ENCODE peak calls at places on chromosomes 4 and X, in seven cellular contexts. T is PC-3; Y is esophagus squamous epithelium; Q is iPS DF 6.9; S is fibroblast of lung; P is naive thymus-derived CD4-positive, alpha-beta T cell; L is CD4-positive, CD25-positive, alpha-beta regulatory T cell. X is an unnamed sample.

GRCh38 chrX:2928127-2928582 is 984 bp downstream of the ARSD start:
- DNase-seq in T (no peak), Y (peak; percentile 19), Q (no peak), S (peak; percentile 83), P (no peak), L (no peak), X (peak; percentile 72)

GRCh38 chr4:51884606-51885005 is 41.7 kb downstream of the DCUN1D4 start:
- DNase-seq in T (no peak), Y (no peak), Q (peak; percentile 7), S (no peak), P (no peak), L (no peak), X (no peak)

GRCh38 chr4:94507281-94507680 is 55.5 kb downstream of the PDLIM5 start:
- DNase-seq in T (no peak), Y (no peak), Q (no peak), S (peak; percentile 14), P (no peak), L (no peak), X (no peak)

GRCh38 chrX:17529349-17529748 is 154.3 kb downstream of the NHS start:
- DNase-seq in T (no peak), Y (no peak), Q (no peak), S (no peak), P (no peak), L (no peak), X (no peak)

GRCh38 chrX:118756111-118756510 is 28.7 kb downstream of the IL13RA1 start:
- DNase-seq in T (no peak), Y (no peak), Q (no peak), S (peak; percentile 24), P (no peak), L (no peak), X (no peak)

GRCh38 chrX:102985182-102985581 is 48.1 kb downstream of the RAB40AL start:
- DNase-seq in T (peak; percentile 61), Y (no peak), Q (no peak), S (no peak), P (no peak), L (no peak), X (no peak)

GRCh38 chr4:52822583-52823477 is 39.3 kb upstream of the RASL11B start:
- DNase-seq in T (peak; percentile 88), Y (no peak), Q (no peak), S (peak; percentile 83), P (no peak), L (no peak), X (no peak)

GRCh38 chrX:38991656-38992558 is 190.6 kb downstream of the MID1IP1 start:
- DNase-seq in T (peak; percentile 50), Y (no peak), Q (no peak), S (no peak), P (no peak), L (no peak), X (no peak)

GRCh38 chrX:53223068-53223693 is 1.8 kb downstream of the KDM5C start:
- DNase-seq in T (peak; percentile 22), Y (no peak), Q (no peak), S (no peak), P (no peak), L (no peak), X (no peak)

GRCh38 chrX:68254738-68255645 is 178.3 kb downstream of the OPHN1 start:
- DNase-seq in T (peak; percentile 69), Y (no peak), Q (no peak), S (no peak), P (no peak), L (no peak), X (no peak)

GRCh38 chrX:74931214-74931613 is 6.0 kb upstream of the NEXMIF start:
- DNase-seq in T (no peak), Y (no peak), Q (peak; percentile 1), S (no peak), P (no peak), L (no peak), X (no peak)

GRCh38 chrX:136954930-136955329 is 74.4 kb upstream of the RBMX start:
- DNase-seq in T (peak; percentile 52), Y (no peak), Q (no peak), S (peak; percentile 28), P (no peak), L (no peak), X (no peak)

GRCh38 chrX:39601193-39602085 is 496.3 kb downstream of the BCOR start:
- DNase-seq in T (no peak), Y (no peak), Q (no peak), S (no peak), P (no peak), L (no peak), X (no peak)

GRCh38 chrX:152028611-152029010 is 54.1 kb upstream of the GABRE start:
- DNase-seq in T (no peak), Y (no peak), Q (no peak), S (no peak), P (no peak), L (no peak), X (no peak)

GRCh38 chrX:41759817-41760216 is 35.8 kb downstream of the GPR82 start:
- DNase-seq in T (peak; percentile 39), Y (no peak), Q (peak; percentile 9), S (peak; percentile 19), P (no peak), L (no peak), X (no peak)

GRCh38 chrX:150362599-150363481 is at the start of gene MAMLD1:
- DNase-seq in T (peak; percentile 84), Y (no peak), Q (no peak), S (peak; percentile 85), P (peak; percentile 31), L (no peak), X (peak; percentile 89)

GRCh38 chrX:8984231-8984630 is 49.7 kb downstream of the FAM9B start:
- DNase-seq in T (no peak), Y (no peak), Q (no peak), S (no peak), P (no peak), L (no peak), X (no peak)

GRCh38 chr4:6013564-6013963 is 4.7 kb downstream of the C4orf50 start:
- DNase-seq in T (no peak), Y (no peak), Q (no peak), S (no peak), P (no peak), L (no peak), X (no peak)

GRCh38 chrX:19824603-19825002 is 62.8 kb downstream of the SH3KBP1 start:
- DNase-seq in T (no peak), Y (no peak), Q (no peak), S (peak; percentile 84), P (no peak), L (no peak), X (no peak)

GRCh38 chr4:84151574-84151973 is 347.5 kb downstream of the NKX6-1 start:
- DNase-seq in T (peak; percentile 44), Y (no peak), Q (no peak), S (no peak), P (no peak), L (no peak), X (no peak)

GRCh38 chr4:26044524-26044923 is 130.5 kb downstream of the SMIM20 start:
- DNase-seq in T (no peak), Y (no peak), Q (no peak), S (peak; percentile 55), P (no peak), L (no peak), X (no peak)
- H3K4me1 ChIP-seq in T (peaks cover 3% of the 10 kb centered on the region), Y (peaks cover 25% of the 10 kb centered on the region), Q (peaks cover 2% of the 10 kb centered on the region), S (peaks cover 13% of the 10 kb centered on the region), P (no peaks in the 10 kb centered on the region), L (no peaks in the 10 kb centered on the region), X (no peaks in the 10 kb centered on the region)

GRCh38 chr4:8860096-8860891 is 11.3 kb downstream of the HMX1 start:
- DNase-seq in T (no peak), Y (no peak), Q (no peak), S (no peak), P (no peak), L (no peak), X (no peak)

GRCh38 chr4:8862334-8862733 is 9.3 kb downstream of the HMX1 start:
- DNase-seq in T (no peak), Y (no peak), Q (no peak), S (no peak), P (no peak), L (no peak), X (no peak)

GRCh38 chr4:8860892-8861575 is 10.6 kb downstream of the HMX1 start:
- DNase-seq in T (no peak), Y (no peak), Q (no peak), S (no peak), P (no peak), L (no peak), X (no peak)

GRCh38 chr4:8862800-8863758 is 8.6 kb downstream of the HMX1 start:
- DNase-seq in T (no peak), Y (no peak), Q (no peak), S (no peak), P (no peak), L (no peak), X (no peak)

DNA sequence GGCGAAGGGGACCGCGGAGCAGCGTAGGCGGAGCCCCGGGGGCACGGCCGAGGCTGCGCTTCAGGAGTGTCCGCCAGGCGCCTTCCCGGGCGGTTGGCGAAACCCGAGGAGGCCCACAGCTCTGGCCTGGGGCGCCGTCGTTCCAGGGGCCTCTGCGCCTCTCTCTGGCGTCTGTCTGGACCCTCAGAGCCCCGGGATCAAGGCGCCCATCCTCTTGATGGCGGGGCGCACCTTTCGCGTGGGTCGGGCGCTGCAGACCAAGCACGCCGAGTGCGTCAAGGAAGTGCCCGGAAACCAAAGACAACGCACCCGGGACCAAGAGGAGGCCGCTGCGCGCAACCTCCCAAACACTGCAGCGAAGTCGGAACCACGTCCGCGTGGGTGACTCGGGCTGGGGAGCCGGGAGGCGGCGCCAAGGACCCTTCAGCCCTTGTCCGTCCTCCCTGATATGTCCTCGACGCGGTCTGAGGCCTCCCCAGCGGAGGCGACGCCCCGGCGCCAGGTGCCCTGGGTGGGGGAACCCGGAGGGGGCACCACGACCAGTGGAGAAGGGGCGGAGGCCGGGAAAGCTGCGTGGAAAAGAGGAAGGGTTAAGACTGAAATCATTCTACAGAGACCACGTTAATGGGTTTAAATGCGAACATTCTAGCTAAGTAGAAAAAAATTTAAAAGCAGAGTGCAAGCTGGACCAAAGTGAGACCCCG is 9.9 kb downstream of the HMX1 start:
- DNase-seq in T (no peak), Y (no peak), Q (no peak), S (no peak), P (no peak), L (no peak), X (no peak)
- H3K27me3 ChIP-seq in T (peaks cover 80% of the 10 kb centered on the region), Y (peaks cover 77% of the 10 kb centered on the region), Q (peaks cover 98% of the 10 kb centered on the region), S (peaks cover 54% of the 10 kb centered on the region), P (peaks cover 11% of the 10 kb centered on the region), L (peaks cover 2% of the 10 kb centered on the region), X (no peaks in the 10 kb centered on the region)

GRCh38 chrX:132651411-132652086 is 162.7 kb upstream of the MBNL3 start:
- DNase-seq in T (peak; percentile 24), Y (no peak), Q (no peak), S (peak; percentile 32), P (no peak), L (no peak), X (no peak)
- H3K4me3 ChIP-seq in T (no peak overlapping the region), Y (no peak overlapping the region), Q (no peak overlapping the region), S (no peak overlapping the region), P (no peak overlapping the region), L (no peak overlapping the region), X (no peak overlapping the region)

DNA sequence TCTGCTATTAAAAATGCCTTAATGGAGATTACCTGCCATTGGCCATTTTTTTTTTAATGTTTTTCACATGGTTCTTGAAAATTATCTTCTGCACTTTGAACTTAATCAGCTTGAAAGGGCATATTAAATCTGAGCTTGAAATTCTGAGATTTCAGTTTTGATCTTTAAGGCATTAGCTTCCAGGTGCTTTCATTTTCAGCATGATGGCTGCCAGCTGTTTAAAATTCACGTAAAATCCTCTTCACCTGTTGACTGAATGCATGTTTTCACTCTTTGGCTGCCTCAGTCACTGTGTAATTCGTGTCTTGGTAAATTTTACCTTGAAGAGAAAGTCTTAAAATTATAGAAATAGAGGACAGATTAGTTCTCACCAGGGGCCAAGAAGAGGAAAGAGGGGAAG is 39.6 kb downstream of the SMAD1 start:
- DNase-seq in T (no peak), Y (no peak), Q (no peak), S (no peak), P (no peak), L (no peak), X (no peak)
- H3K4me1 ChIP-seq in T (peaks cover 20% of the 10 kb centered on the region), Y (peaks cover 37% of the 10 kb centered on the region), Q (no peaks in the 10 kb centered on the region), S (no peaks in the 10 kb centered on the region), P (no peaks in the 10 kb centered on the region), L (no peaks in the 10 kb centered on the region), X (no peaks in the 10 kb centered on the region)